ENCODE peak calls at places on chromosomes 1 and 21, in nine cellular contexts. G is body of pancreas, Q is colonic mucosa, Z is fibroblast of lung, B is Peyer's patch, M is tibial artery, P is bronchial epithelial cell, D is neural crest cell, H is endothelial cell. C is an unnamed sample.

GRCh38 chr1:13781907-13782633 is 82.1 kb downstream of the PRDM2 start:
- DNase-seq in G (no peak), Q (no peak), Z (peak; percentile 82), B (peak; percentile 56), M (no peak), P (peak; percentile 51), D (no peak), H (no peak), C (no peak)

GRCh38 chr1:222754386-222755139 is 17.6 kb downstream of the FAM177B start:
- DNase-seq in G (peak; percentile 21), Q (no peak), Z (peak; percentile 97), B (no peak), M (peak; percentile 66), P (peak; percentile 92), D (no peak), H (no peak), C (no peak)

GRCh38 chr1:210681158-210681557 is 352.5 kb downstream of the HHAT start:
- DNase-seq in G (no peak), Q (no peak), Z (peak; percentile 6), B (no peak), M (no peak), P (no peak), D (no peak), H (no peak), C (no peak)

GRCh38 chr1:57272150-57272549 is 151.7 kb downstream of the DAB1 start:
- DNase-seq in G (no peak), Q (no peak), Z (no peak), B (no peak), M (no peak), P (no peak), D (no peak), H (no peak), C (no peak)

GRCh38 chr1:156150107-156151000 is 3.0 kb upstream of the SEMA4A start:
- DNase-seq in G (no peak), Q (no peak), Z (no peak), B (no peak), M (no peak), P (no peak), D (no peak), H (no peak), C (peak; percentile 74)

GRCh38 chr1:109248444-109248796 is 919 bp upstream of the CELSR2 start:
- DNase-seq in G (no peak), Q (no peak), Z (no peak), B (no peak), M (no peak), P (no peak), D (no peak), H (no peak), C (peak; percentile 32)

GRCh38 chr1:180232521-180233043 is 2.5 kb downstream of the LHX4 start:
- DNase-seq in G (no peak), Q (no peak), Z (no peak), B (no peak), M (no peak), P (no peak), D (no peak), H (no peak), C (no peak)

GRCh38 chr1:226108935-226109828 is 46.7 kb downstream of the H3-3A start:
- DNase-seq in G (peak; percentile 32), Q (no peak), Z (peak; percentile 70), B (no peak), M (peak; percentile 42), P (no peak), D (no peak), H (no peak), C (no peak)

GRCh38 chr1:225670356-225670755 is 17.4 kb upstream of the ENAH start:
- DNase-seq in G (no peak), Q (no peak), Z (peak; percentile 65), B (no peak), M (no peak), P (no peak), D (no peak), H (no peak), C (no peak)

GRCh38 chr1:174789399-174789798 is 210.3 kb upstream of the CACYBP start:
- DNase-seq in G (no peak), Q (no peak), Z (peak; percentile 95), B (no peak), M (no peak), P (peak; percentile 64), D (no peak), H (no peak), C (no peak)

GRCh38 chr1:56788588-56788987 is 30.6 kb downstream of the FYB2 start:
- DNase-seq in G (peak; percentile 68), Q (peak; percentile 75), Z (peak; percentile 14), B (no peak), M (no peak), P (peak; percentile 8), D (no peak), H (no peak), C (no peak)

GRCh38 chr21:15908187-15908586 is 178.4 kb downstream of the USP25 start:
- DNase-seq in G (no peak), Q (no peak), Z (peak; percentile 55), B (no peak), M (no peak), P (peak; percentile 44), D (no peak), H (no peak), C (no peak)

GRCh38 chr1:69569983-69570755 is 2.4 kb downstream of the LRRC7 start:
- DNase-seq in G (no peak), Q (no peak), Z (peak; percentile 43), B (no peak), M (no peak), P (peak; percentile 12), D (no peak), H (no peak), C (no peak)

GRCh38 chr1:241202321-241202845 is 154.6 kb downstream of the RGS7 start:
- DNase-seq in G (no peak), Q (no peak), Z (no peak), B (no peak), M (no peak), P (no peak), D (no peak), H (no peak), C (no peak)

GRCh38 chr1:65309317-65310077 is at the start of gene DNAJC6:
- DNase-seq in G (peak; percentile 73), Q (peak; percentile 72), Z (peak; percentile 71), B (no peak), M (peak; percentile 47), P (peak; percentile 29), D (peak; percentile 80), H (peak; percentile 92), C (no peak)

GRCh38 chr1:190373705-190374336 is 103.8 kb downstream of the BRINP3 start:
- DNase-seq in G (no peak), Q (no peak), Z (peak; percentile 6), B (no peak), M (no peak), P (peak; percentile 6), D (no peak), H (peak; percentile 11), C (no peak)
- TF ChIP-seq CTCF in G (peak; percentile 56), Q (peak; percentile 39), Z (peak; percentile 46), B (peak; percentile 72), M (no peak), P (peak; percentile 46), D (peak; percentile 73), H (peak; percentile 41), C (no peak)

GRCh38 chr21:32578107-32578691 is 7.1 kb downstream of the TCP10L start:
- DNase-seq in G (no peak), Q (peak; percentile 36), Z (peak; percentile 7), B (no peak), M (no peak), P (peak; percentile 13), D (no peak), H (peak; percentile 54), C (no peak)
- TF ChIP-seq CTCF in G (peak; percentile 14), Q (no peak), Z (peak; percentile 38), B (peak; percentile 24), M (no peak), P (peak; percentile 63), D (peak; percentile 35), H (no peak), C (no peak)

GRCh38 chr1:2460203-2460602 is 15.9 kb upstream of the PLCH2 start:
- DNase-seq in G (no peak), Q (no peak), Z (no peak), B (no peak), M (no peak), P (no peak), D (no peak), H (no peak), C (no peak)

GRCh38 chr1:2460996-2461751 is 14.9 kb upstream of the PLCH2 start:
- DNase-seq in G (no peak), Q (no peak), Z (no peak), B (no peak), M (no peak), P (no peak), D (no peak), H (no peak), C (no peak)

GRCh38 chr1:2462819-2463218 is 13.3 kb upstream of the PLCH2 start:
- DNase-seq in G (no peak), Q (no peak), Z (no peak), B (no peak), M (no peak), P (no peak), D (no peak), H (no peak), C (no peak)

GRCh38 chr1:2457444-2457843 is 18.6 kb upstream of the PLCH2 start:
- DNase-seq in G (no peak), Q (no peak), Z (no peak), B (no peak), M (no peak), P (no peak), D (no peak), H (no peak), C (no peak)

DNA sequence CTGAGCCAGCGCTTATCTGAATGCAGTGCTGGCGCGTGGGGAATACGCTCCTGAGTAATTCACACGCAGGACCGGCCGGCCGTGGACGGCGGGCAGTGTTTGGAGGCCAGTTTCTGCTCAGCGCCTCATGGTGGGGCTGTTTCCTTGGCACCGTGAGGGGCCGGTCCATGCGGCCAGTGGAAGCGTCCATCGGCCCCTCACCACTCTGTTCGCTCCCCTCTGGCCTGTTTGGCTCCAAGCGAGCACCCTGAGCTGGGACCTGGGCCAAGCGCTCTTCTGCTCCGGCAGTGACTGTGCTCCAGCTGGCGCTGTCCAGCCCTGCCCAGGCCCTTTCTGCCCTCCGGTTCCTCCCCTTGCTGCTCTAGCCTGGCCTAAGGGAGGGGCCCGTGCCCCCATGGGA is 16.3 kb upstream of the PLCH2 start:
- DNase-seq in G (peak; percentile 26), Q (no peak), Z (peak; percentile 33), B (no peak), M (no peak), P (no peak), D (no peak), H (no peak), C (no peak)
- TF ChIP-seq CTCF in G (no peak), Q (no peak), Z (peak; percentile 53), B (no peak), M (peak; percentile 8), P (no peak), D (no peak), H (no peak), C (no peak)

DNA sequence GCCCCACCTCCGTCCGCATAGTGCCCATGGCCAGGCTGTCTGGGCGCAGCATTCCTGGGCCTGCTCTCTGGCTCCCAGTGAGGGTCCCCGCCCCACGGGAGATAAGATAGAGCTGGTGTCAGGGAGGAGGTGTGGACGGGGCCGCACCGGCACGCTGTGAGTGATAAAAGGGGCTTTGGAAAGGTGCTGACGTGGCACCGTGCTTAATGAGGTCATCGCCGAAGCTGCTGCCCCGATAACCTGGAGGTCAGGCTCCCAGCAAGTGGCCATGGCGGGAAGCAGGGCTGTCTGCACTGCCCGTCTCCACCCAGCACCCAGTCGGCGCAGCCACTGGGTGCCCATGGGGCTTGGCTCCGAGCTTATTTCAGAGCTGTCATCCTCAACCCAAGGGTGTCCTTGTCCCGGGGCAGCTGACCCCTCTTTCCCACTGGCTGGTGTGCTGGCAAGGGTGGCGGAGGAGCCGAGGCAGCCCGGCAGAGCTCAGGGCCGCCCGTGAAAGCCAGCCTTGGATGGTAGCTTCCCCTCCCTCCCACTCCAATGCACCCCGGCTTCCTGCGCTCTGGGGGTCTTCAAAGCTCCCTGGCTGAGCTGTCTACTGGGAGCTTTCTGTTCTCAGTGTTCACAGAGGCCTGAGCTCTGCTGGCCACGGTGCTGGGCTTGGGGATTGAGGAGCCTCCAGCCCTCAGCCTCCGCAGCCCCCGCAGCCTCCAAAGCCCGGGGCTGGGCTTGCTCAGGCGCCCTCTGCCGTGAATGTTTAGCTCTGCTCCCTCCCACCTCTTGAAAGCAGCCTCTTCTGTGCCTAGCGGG is 105.1 kb upstream of the ARHGEF16 start:
- DNase-seq in G (no peak), Q (no peak), Z (peak; percentile 52), B (no peak), M (no peak), P (no peak), D (peak; percentile 41), H (no peak), C (no peak)
- TF ChIP-seq CTCF in G (no peak), Q (no peak), Z (no peak), B (no peak), M (peak; percentile 24), P (no peak), D (peak; percentile 41), H (no peak), C (no peak)

C was measured in CD14-positive monocyte.